ENCODE peak calls at places on chromosomes 1 and 21, in ten cellular contexts. H, U, M, D, I, Z, F, P, B and V are unnamed samples.

GRCh38 chr1:97901017-97901658 is 19.7 kb downstream of the DPYD start:
- DNase-seq in H (no peak), U (no peak), M (no peak), D (no peak), I (no peak), Z (no peak), F (no peak), P (no peak), B (no peak), V (no peak)

GRCh38 chr21:41615613-41616012 is 107.7 kb upstream of the TMPRSS2 start:
- DNase-seq in H (peak; percentile 48), U (no peak), M (no peak), D (no peak), I (no peak), Z (peak; percentile 10), F (no peak), P (no peak), B (no peak), V (no peak)

GRCh38 chr1:231037585-231038517 is 2.2 kb downstream of the FAM89A start:
- DNase-seq in H (no peak), U (no peak), M (no peak), D (no peak), I (no peak), Z (no peak), F (no peak), P (no peak), B (no peak), V (no peak)

GRCh38 chr21:41970099-41970391 is 16.2 kb upstream of the C2CD2 start:
- DNase-seq in H (no peak), U (no peak), M (no peak), D (no peak), I (no peak), Z (no peak), F (no peak), P (no peak), B (no peak), V (no peak)

GRCh38 chr1:92326681-92327080 is 27.8 kb downstream of the RPAP2 start:
- DNase-seq in H (peak; percentile 9), U (no peak), M (no peak), D (no peak), I (no peak), Z (no peak), F (no peak), P (no peak), B (no peak), V (no peak)

GRCh38 chr1:115183711-115184259 is 94.5 kb upstream of the TSPAN2 start:
- DNase-seq in H (peak; percentile 35), U (no peak), M (no peak), D (no peak), I (no peak), Z (no peak), F (no peak), P (no peak), B (no peak), V (no peak)

GRCh38 chr1:204104331-204105222 is 31.7 kb downstream of the SOX13 start:
- DNase-seq in H (peak; percentile 57), U (peak; percentile 59), M (no peak), D (no peak), I (no peak), Z (no peak), F (no peak), P (no peak), B (no peak), V (no peak)

GRCh38 chr1:98005326-98006010 is 84.6 kb upstream of the DPYD start:
- DNase-seq in H (peak; percentile 30), U (no peak), M (no peak), D (no peak), I (no peak), Z (peak; percentile 57), F (no peak), P (no peak), B (no peak), V (no peak)

GRCh38 chr1:155167166-155168104 is 5.7 kb downstream of the KRTCAP2 start:
- DNase-seq in H (peak; percentile 88), U (peak; percentile 95), M (peak; percentile 94), D (no peak), I (peak; percentile 81), Z (peak; percentile 89), F (peak; percentile 60), P (peak; percentile 74), B (peak; percentile 90), V (no peak)

GRCh38 chr1:54421101-54421504 is 14.9 kb upstream of the SSBP3 start:
- DNase-seq in H (peak; percentile 57), U (no peak), M (no peak), D (no peak), I (no peak), Z (no peak), F (no peak), P (no peak), B (no peak), V (no peak)

GRCh38 chr1:236992449-236992848 is 11.8 kb downstream of the MT1HL1 start:
- DNase-seq in H (no peak), U (no peak), M (no peak), D (no peak), I (no peak), Z (no peak), F (no peak), P (no peak), B (no peak), V (no peak)

GRCh38 chr21:42336065-42336464 is 14.7 kb downstream of the TFF2 start:
- DNase-seq in H (peak; percentile 24), U (no peak), M (no peak), D (no peak), I (no peak), Z (no peak), F (no peak), P (no peak), B (no peak), V (no peak)

GRCh38 chr1:53237638-53238037 is 680 bp downstream of the MAGOH start:
- DNase-seq in H (no peak), U (peak; percentile 19), M (no peak), D (no peak), I (no peak), Z (no peak), F (no peak), P (no peak), B (no peak), V (no peak)

GRCh38 chr1:221456918-221457317 is 285.0 kb downstream of the DUSP10 start:
- DNase-seq in H (no peak), U (no peak), M (no peak), D (no peak), I (no peak), Z (no peak), F (no peak), P (no peak), B (no peak), V (no peak)

GRCh38 chr1:161092621-161093028 is 3.3 kb upstream of the NECTIN4 start:
- DNase-seq in H (peak; percentile 78), U (no peak), M (peak; percentile 16), D (no peak), I (no peak), Z (no peak), F (peak; percentile 33), P (no peak), B (no peak), V (no peak)

GRCh38 chr1:247857069-247857985 is at the start of gene TRIM58:
- DNase-seq in H (no peak), U (no peak), M (no peak), D (no peak), I (no peak), Z (no peak), F (no peak), P (no peak), B (no peak), V (no peak)

GRCh38 chr21:38960251-38960650 is 154.5 kb downstream of the ETS2 start:
- DNase-seq in H (no peak), U (no peak), M (no peak), D (no peak), I (no peak), Z (no peak), F (no peak), P (no peak), B (no peak), V (no peak)

GRCh38 chr1:210455840-210456603 is 127.3 kb downstream of the HHAT start:
- DNase-seq in H (no peak), U (no peak), M (no peak), D (no peak), I (no peak), Z (no peak), F (no peak), P (no peak), B (no peak), V (no peak)

GRCh38 chr1:40798366-40799310 is 15.1 kb downstream of the KCNQ4 start:
- DNase-seq in H (no peak), U (no peak), M (peak; percentile 49), D (no peak), I (no peak), Z (no peak), F (no peak), P (no peak), B (no peak), V (no peak)

GRCh38 chr1:192809286-192810252 is 730 bp downstream of the RGS2 start:
- DNase-seq in H (peak; percentile 55), U (peak; percentile 63), M (peak; percentile 55), D (no peak), I (peak; percentile 54), Z (peak; percentile 73), F (peak; percentile 15), P (peak; percentile 7), B (peak; percentile 53), V (no peak)

GRCh38 chr1:218383051-218383450 is 37.9 kb downstream of the TGFB2 start:
- DNase-seq in H (no peak), U (no peak), M (no peak), D (no peak), I (no peak), Z (no peak), F (no peak), P (no peak), B (no peak), V (no peak)

GRCh38 chr1:206439205-206439604 is 31.1 kb upstream of the IKBKE start:
- DNase-seq in H (no peak), U (no peak), M (no peak), D (no peak), I (no peak), Z (no peak), F (no peak), P (no peak), B (no peak), V (no peak)

GRCh38 chr1:61299468-61299867 is 217.1 kb downstream of the NFIA start:
- DNase-seq in H (no peak), U (peak; percentile 16), M (no peak), D (no peak), I (no peak), Z (no peak), F (no peak), P (no peak), B (no peak), V (no peak)

GRCh38 chr1:24900486-24900849 is 29.6 kb downstream of the RUNX3 start:
- DNase-seq in H (no peak), U (no peak), M (no peak), D (no peak), I (peak; percentile 7), Z (no peak), F (no peak), P (no peak), B (peak; percentile 16), V (no peak)

GRCh38 chr1:95233321-95233736 is 681 bp upstream of the RWDD3 start:
- DNase-seq in H (peak; percentile 46), U (no peak), M (peak; percentile 61), D (no peak), I (peak; percentile 4), Z (peak; percentile 35), F (no peak), P (no peak), B (peak; percentile 37), V (no peak)

GRCh38 chr1:204316164-204316563 is 43.6 kb downstream of the PLEKHA6 start:
- DNase-seq in H (no peak), U (no peak), M (no peak), D (no peak), I (no peak), Z (no peak), F (no peak), P (no peak), B (no peak), V (no peak)

GRCh38 chr1:48048064-48048463 is 50.9 kb upstream of the TRABD2B start:
- DNase-seq in H (peak; percentile 71), U (no peak), M (no peak), D (no peak), I (no peak), Z (no peak), F (no peak), P (no peak), B (no peak), V (no peak)

GRCh38 chr1:201127755-201128455 is 921 bp upstream of the ASCL5 start:
- DNase-seq in H (no peak), U (no peak), M (no peak), D (no peak), I (no peak), Z (no peak), F (no peak), P (no peak), B (no peak), V (no peak)